ENCODE peak calls at places on chromosomes 5 and 9, in five cellular contexts. C is hypothalamus, M is posterior cingulate gyrus, O is LHCN-M2, Q is BJ. V is an unnamed sample.

GRCh38 chr5:36670548-36670947 is 64.1 kb downstream of the SLC1A3 start:
- DNase-seq in C (no peak), M (no peak), O (no peak), Q (no peak), V (no peak)

GRCh38 chr9:132896264-132896663 is 17.6 kb downstream of the SPACA9 start:
- DNase-seq in C (no peak), M (no peak), O (no peak), Q (no peak), V (no peak)

GRCh38 chr5:24215114-24215513 is 429.7 kb downstream of the CDH10 start:
- DNase-seq in C (no peak), M (no peak), O (no peak), Q (no peak), V (no peak)

GRCh38 chr5:157193699-157194424 is 13.2 kb downstream of the ITK start:
- DNase-seq in C (no peak), M (no peak), O (no peak), Q (no peak), V (no peak)

GRCh38 chr5:685262-686171 is 7.6 kb downstream of the TPPP start:
- DNase-seq in C (no peak), M (peak), O (no peak), Q (no peak), V (no peak)

GRCh38 chr5:108720416-108720815 is 27.3 kb upstream of the FER start:
- DNase-seq in C (no peak), M (no peak), O (peak), Q (no peak), V (no peak)

GRCh38 chr9:132035679-132036078 is 44.0 kb downstream of the MED27 start:
- DNase-seq in C (no peak), M (no peak), O (no peak), Q (no peak), V (no peak)

GRCh38 chr9:125601986-125602385 is 105.0 kb downstream of the MAPKAP1 start:
- DNase-seq in C (no peak), M (no peak), O (no peak), Q (no peak), V (no peak)

GRCh38 chr5:144237851-144238250 is 67.2 kb downstream of the KCTD16 start:
- DNase-seq in C (no peak), M (no peak), O (peak), Q (no peak), V (no peak)

GRCh38 chr5:139660916-139661814 is 13.0 kb downstream of the CXXC5 start:
- DNase-seq in C (peak), M (peak), O (peak), Q (peak), V (peak)

GRCh38 chr5:100464418-100464817 is 70.8 kb upstream of the FAM174A start:
- DNase-seq in C (no peak), M (no peak), O (peak), Q (no peak), V (peak)

GRCh38 chr9:96519726-96520125 is 69.8 kb downstream of the HABP4 start:
- DNase-seq in C (no peak), M (no peak), O (no peak), Q (no peak), V (no peak)

GRCh38 chr5:117182104-117182503 is 607.5 kb upstream of the SEMA6A start:
- DNase-seq in C (no peak), M (no peak), O (no peak), Q (no peak), V (no peak)

GRCh38 chr5:178287791-178288105 is 55.1 kb upstream of the PHYKPL start:
- DNase-seq in C (no peak), M (peak), O (no peak), Q (no peak), V (no peak)

GRCh38 chr9:21334603-21334968 is 618 bp downstream of the KLHL9 start:
- DNase-seq in C (no peak), M (no peak), O (peak), Q (no peak), V (no peak)

GRCh38 chr9:75858497-75859092 is 31.9 kb upstream of the PCSK5 start:
- DNase-seq in C (no peak), M (no peak), O (no peak), Q (no peak), V (no peak)

GRCh38 chr5:119330367-119331183 is 25.2 kb upstream of the TNFAIP8 start:
- DNase-seq in C (no peak), M (no peak), O (no peak), Q (no peak), V (no peak)

GRCh38 chr5:107203231-107203630 is 467.5 kb downstream of the EFNA5 start:
- DNase-seq in C (no peak), M (no peak), O (no peak), Q (no peak), V (no peak)

GRCh38 chr9:68416891-68417570 is 60.6 kb downstream of the PGM5 start:
- DNase-seq in C (no peak), M (peak), O (peak), Q (no peak), V (no peak)

GRCh38 chr5:94508421-94509148 is 109.8 kb downstream of the KIAA0825 start:
- DNase-seq in C (no peak), M (no peak), O (no peak), Q (no peak), V (no peak)

GRCh38 chr5:78640622-78641021 is 8.0 kb downstream of the LHFPL2 start:
- DNase-seq in C (no peak), M (no peak), O (peak), Q (no peak), V (peak)

GRCh38 chr5:75048457-75048953 is 3.9 kb downstream of the GCNT4 start:
- DNase-seq in C (no peak), M (no peak), O (peak), Q (no peak), V (peak)

GRCh38 chr9:101791938-101792337 is 53.5 kb upstream of the GRIN3A start:
- DNase-seq in C (no peak), M (peak), O (no peak), Q (no peak), V (peak)

GRCh38 chr9:81112638-81113037 is 576.7 kb downstream of the TLE1 start:
- DNase-seq in C (no peak), M (no peak), O (no peak), Q (no peak), V (no peak)

GRCh38 chr5:33227746-33228145 is 213.0 kb upstream of the TARS1 start:
- DNase-seq in C (no peak), M (no peak), O (no peak), Q (no peak), V (no peak)

GRCh38 chr5:150209020-150209635 is 19.3 kb downstream of the SLC6A7 start:
- DNase-seq in C (no peak), M (peak), O (peak), Q (no peak), V (peak)

GRCh38 chr5:151106073-151106472 is 25.2 kb upstream of the TNIP1 start:
- DNase-seq in C (no peak), M (no peak), O (peak), Q (no peak), V (no peak)

GRCh38 chr9:130854086-130854485 is 19.0 kb downstream of the ABL1 start:
- DNase-seq in C (no peak), M (no peak), O (no peak), Q (peak), V (peak)

GRCh38 chr5:76807296-76807695 is 11.5 kb upstream of the F2RL1 start:
- DNase-seq in C (no peak), M (no peak), O (peak), Q (no peak), V (peak)

GRCh38 chr9:119291554-119291953 is 77.7 kb downstream of the BRINP1 start:
- DNase-seq in C (no peak), M (no peak), O (no peak), Q (no peak), V (no peak)

GRCh38 chr5:14870347-14871083 is 1.1 kb downstream of the ANKH start:
- DNase-seq in C (peak), M (peak), O (no peak), Q (no peak), V (peak)

V was measured in RPMI7951.